ENCODE peak calls at places on chromosomes 2 and 18, in six cellular contexts. One of them, this sample, is unnamed.

GRCh38 chr2:64727843-64728463 is 74.2 kb upstream of the SERTAD2 start:
- DNase-seq in substantia nigra: peak
- DNase-seq in right atrium auricular region: no peak
- DNase-seq in mesendoderm: peak
- DNase-seq in brain microvascular endothelial cell: no peak
- DNase-seq in testis: no peak
- DNase-seq in this sample: no peak

GRCh38 chr2:180559038-180559437 is 421.4 kb upstream of the UBE2E3 start:
- DNase-seq in substantia nigra: no peak
- DNase-seq in testis: no peak
- DNase-seq in brain microvascular endothelial cell: no peak
- DNase-seq in mesendoderm: no peak
- DNase-seq in right atrium auricular region: no peak
- DNase-seq in this sample: no peak

GRCh38 chr2:32064021-32064678 is 794 bp downstream of the SPAST start:
- DNase-seq in mesendoderm: peak
- DNase-seq in brain microvascular endothelial cell: peak
- DNase-seq in substantia nigra: peak
- DNase-seq in right atrium auricular region: no peak
- DNase-seq in testis: peak
- DNase-seq in this sample: no peak

GRCh38 chr2:69946351-69947077 is 14.9 kb downstream of the ASPRV1 start:
- DNase-seq in mesendoderm: no peak
- DNase-seq in testis: no peak
- DNase-seq in substantia nigra: no peak
- DNase-seq in right atrium auricular region: peak
- DNase-seq in brain microvascular endothelial cell: peak
- DNase-seq in this sample: peak

GRCh38 chr18:36419913-36420531 is 122.5 kb downstream of the FHOD3 start:
- DNase-seq in brain microvascular endothelial cell: no peak
- DNase-seq in mesendoderm: peak
- DNase-seq in substantia nigra: no peak
- DNase-seq in right atrium auricular region: no peak
- DNase-seq in testis: no peak
- DNase-seq in this sample: no peak

GRCh38 chr2:150472122-150472899 is 15.2 kb downstream of the RND3 start:
- DNase-seq in mesendoderm: peak
- DNase-seq in brain microvascular endothelial cell: peak
- DNase-seq in substantia nigra: no peak
- DNase-seq in testis: no peak
- DNase-seq in right atrium auricular region: peak
- DNase-seq in this sample: no peak

GRCh38 chr2:72033636-72034035 is 114.0 kb downstream of the CYP26B1 start:
- DNase-seq in mesendoderm: no peak
- DNase-seq in right atrium auricular region: peak
- DNase-seq in testis: no peak
- DNase-seq in brain microvascular endothelial cell: no peak
- DNase-seq in substantia nigra: no peak
- DNase-seq in this sample: no peak

GRCh38 chr2:43100883-43101662 is 125.3 kb downstream of the ZFP36L2 start:
- DNase-seq in substantia nigra: peak
- DNase-seq in brain microvascular endothelial cell: no peak
- DNase-seq in mesendoderm: no peak
- DNase-seq in testis: peak
- DNase-seq in right atrium auricular region: no peak
- DNase-seq in this sample: no peak

GRCh38 chr2:222655406-222655747 is 515 bp downstream of the FARSB start:
- DNase-seq in mesendoderm: peak
- DNase-seq in brain microvascular endothelial cell: peak
- DNase-seq in substantia nigra: no peak
- DNase-seq in right atrium auricular region: no peak
- DNase-seq in testis: no peak
- DNase-seq in this sample: no peak

GRCh38 chr2:7031424-7032245 is 114.4 kb downstream of the RNF144A start:
- DNase-seq in mesendoderm: no peak
- DNase-seq in brain microvascular endothelial cell: peak
- DNase-seq in testis: no peak
- DNase-seq in substantia nigra: no peak
- DNase-seq in right atrium auricular region: no peak
- DNase-seq in this sample: peak

DNA sequence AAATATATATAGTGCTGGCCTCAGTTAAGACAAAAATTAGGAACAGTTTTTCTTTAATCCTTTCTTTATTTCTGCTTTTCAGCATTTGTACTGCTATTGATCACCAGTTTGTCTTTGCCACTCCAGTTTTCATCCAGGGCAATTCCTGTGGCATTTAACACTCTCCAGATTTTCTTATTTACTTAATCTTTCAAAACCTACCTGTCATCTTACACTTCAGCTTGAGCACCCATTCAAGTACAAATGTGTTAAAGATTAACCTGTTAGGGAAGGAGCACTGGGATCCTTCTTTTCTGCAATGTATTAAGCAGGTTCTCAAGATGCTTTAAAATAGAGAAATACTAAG is 101.8 kb upstream of the SCN1A start:
- DNase-seq in substantia nigra: no peak
- DNase-seq in brain microvascular endothelial cell: no peak
- DNase-seq in mesendoderm: no peak
- DNase-seq in testis: no peak
- DNase-seq in right atrium auricular region: no peak
- DNase-seq in this sample: no peak
- H3K27ac ChIP-seq in substantia nigra: no peak
- H3K27ac ChIP-seq in brain microvascular endothelial cell: no peak
- H3K27ac ChIP-seq in mesendoderm: no peak
- H3K27ac ChIP-seq in testis: no peak
- H3K27ac ChIP-seq in right atrium auricular region: no peak
- H3K27ac ChIP-seq in this sample: no peak

DNA sequence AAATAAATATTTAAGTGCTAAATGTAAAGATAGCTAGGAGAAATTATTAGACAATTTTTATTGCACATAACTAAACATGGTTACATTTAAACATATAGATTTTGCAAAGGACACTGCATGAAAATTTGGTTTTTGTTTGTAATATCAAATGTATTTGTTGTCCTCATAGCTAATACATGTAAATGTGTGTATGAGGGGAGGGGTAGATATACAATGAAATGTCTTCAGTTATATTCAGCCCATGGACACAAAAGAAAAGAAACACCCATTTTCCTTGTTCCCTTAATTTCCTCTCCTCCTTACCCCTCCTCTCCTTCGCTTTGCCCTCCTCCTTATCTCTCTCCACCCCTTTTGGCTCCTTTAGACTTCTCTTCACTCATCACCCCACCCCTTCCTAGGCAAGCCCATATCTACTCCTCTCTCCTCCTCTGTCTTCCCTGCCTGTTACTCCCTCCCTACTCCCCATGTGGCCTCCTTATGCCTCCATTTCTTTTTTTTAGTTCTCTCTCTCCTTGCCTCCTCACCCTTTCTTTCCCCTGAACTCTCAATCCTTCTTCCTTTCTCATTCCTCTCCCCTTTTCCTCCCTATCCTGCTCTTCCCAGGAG is 1.4 kb downstream of the COL3A1 start:
- DNase-seq in substantia nigra: no peak
- DNase-seq in brain microvascular endothelial cell: peak
- DNase-seq in right atrium auricular region: no peak
- DNase-seq in mesendoderm: peak
- DNase-seq in testis: peak
- DNase-seq in this sample: no peak
- H3K27ac ChIP-seq in substantia nigra: no peak
- H3K27ac ChIP-seq in brain microvascular endothelial cell: peak
- H3K27ac ChIP-seq in right atrium auricular region: peak
- H3K27ac ChIP-seq in mesendoderm: no peak
- H3K27ac ChIP-seq in testis: peak
- H3K27ac ChIP-seq in this sample: no peak

GRCh38 chr2:205024822-205025518 is 479.7 kb downstream of the PARD3B start:
- DNase-seq in right atrium auricular region: peak
- DNase-seq in mesendoderm: peak
- DNase-seq in testis: no peak
- DNase-seq in substantia nigra: peak
- DNase-seq in brain microvascular endothelial cell: peak
- DNase-seq in this sample: no peak
- H3K27ac ChIP-seq in right atrium auricular region: peak
- H3K27ac ChIP-seq in mesendoderm: no peak
- H3K27ac ChIP-seq in testis: no peak
- H3K27ac ChIP-seq in substantia nigra: peak
- H3K27ac ChIP-seq in brain microvascular endothelial cell: peak
- H3K27ac ChIP-seq in this sample: no peak

GRCh38 chr2:3605013-3605961 is 10.4 kb downstream of the COLEC11 start:
- DNase-seq in right atrium auricular region: peak
- DNase-seq in substantia nigra: peak
- DNase-seq in mesendoderm: no peak
- DNase-seq in brain microvascular endothelial cell: no peak
- DNase-seq in testis: peak
- DNase-seq in this sample: peak
- H3K27ac ChIP-seq in right atrium auricular region: no peak
- H3K27ac ChIP-seq in substantia nigra: no peak
- H3K27ac ChIP-seq in mesendoderm: no peak
- H3K27ac ChIP-seq in brain microvascular endothelial cell: no peak
- H3K27ac ChIP-seq in testis: no peak
- H3K27ac ChIP-seq in this sample: no peak

GRCh38 chr2:85911836-85912692 is 23.3 kb upstream of the ST3GAL5 start:
- DNase-seq in mesendoderm: no peak
- DNase-seq in right atrium auricular region: peak
- DNase-seq in brain microvascular endothelial cell: peak
- DNase-seq in substantia nigra: peak
- DNase-seq in testis: no peak
- DNase-seq in this sample: no peak

GRCh38 chr2:85915606-85916303 is 27.0 kb upstream of the ST3GAL5 start:
- DNase-seq in brain microvascular endothelial cell: no peak
- DNase-seq in substantia nigra: no peak
- DNase-seq in right atrium auricular region: no peak
- DNase-seq in mesendoderm: no peak
- DNase-seq in testis: no peak
- DNase-seq in this sample: no peak

GRCh38 chr2:85914916-85915315 is 26.1 kb upstream of the ST3GAL5 start:
- DNase-seq in right atrium auricular region: no peak
- DNase-seq in brain microvascular endothelial cell: no peak
- DNase-seq in mesendoderm: no peak
- DNase-seq in substantia nigra: no peak
- DNase-seq in testis: no peak
- DNase-seq in this sample: no peak

GRCh38 chr2:85913854-85914524 is 25.2 kb upstream of the ST3GAL5 start:
- DNase-seq in substantia nigra: no peak
- DNase-seq in mesendoderm: no peak
- DNase-seq in right atrium auricular region: peak
- DNase-seq in testis: no peak
- DNase-seq in brain microvascular endothelial cell: peak
- DNase-seq in this sample: no peak

DNA sequence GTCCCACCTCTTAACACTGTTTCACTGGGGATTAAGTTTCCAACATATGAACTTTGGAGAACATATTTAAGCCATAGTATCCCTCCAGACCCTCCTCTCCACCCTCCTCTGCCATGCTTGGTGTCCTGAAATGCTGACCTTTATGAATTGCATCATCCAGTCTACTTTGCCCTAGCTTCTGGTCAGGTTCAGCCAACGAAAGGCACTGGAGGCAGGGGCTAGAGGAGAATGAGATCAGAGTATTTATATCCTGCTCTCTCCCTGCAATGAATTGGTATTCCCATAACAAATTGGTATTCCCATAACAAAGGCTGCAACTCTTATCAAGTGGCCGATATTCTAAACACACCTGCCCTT is 25.7 kb upstream of the ST3GAL5 start:
- DNase-seq in testis: no peak
- DNase-seq in right atrium auricular region: no peak
- DNase-seq in brain microvascular endothelial cell: no peak
- DNase-seq in mesendoderm: no peak
- DNase-seq in substantia nigra: no peak
- DNase-seq in this sample: no peak
- H3K27ac ChIP-seq in testis: no peak
- H3K27ac ChIP-seq in right atrium auricular region: peak
- H3K27ac ChIP-seq in brain microvascular endothelial cell: no peak
- H3K27ac ChIP-seq in mesendoderm: no peak
- H3K27ac ChIP-seq in substantia nigra: peak
- H3K27ac ChIP-seq in this sample: no peak

DNA sequence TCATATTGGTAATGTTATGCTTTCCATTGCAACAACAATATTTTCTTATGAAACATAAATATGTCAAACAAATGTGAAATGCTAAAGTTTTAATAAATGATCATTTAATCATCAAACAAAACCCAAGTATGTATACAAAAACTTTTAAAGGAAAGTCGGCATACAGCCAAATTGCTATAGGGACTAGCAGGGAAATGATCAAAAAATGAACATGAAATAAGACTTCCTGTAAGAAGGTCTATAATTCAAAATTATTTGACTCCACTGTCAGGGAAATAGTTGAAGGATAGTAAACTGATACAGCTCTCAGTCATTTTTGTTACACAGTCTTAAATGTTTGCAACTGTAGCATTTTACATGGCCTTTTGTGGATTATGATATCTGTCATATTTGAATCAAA is 13.7 kb downstream of the MEIS1 start:
- DNase-seq in mesendoderm: no peak
- DNase-seq in substantia nigra: no peak
- DNase-seq in right atrium auricular region: no peak
- DNase-seq in testis: no peak
- DNase-seq in brain microvascular endothelial cell: no peak
- DNase-seq in this sample: no peak
- H3K27ac ChIP-seq in mesendoderm: no peak
- H3K27ac ChIP-seq in substantia nigra: no peak
- H3K27ac ChIP-seq in right atrium auricular region: no peak
- H3K27ac ChIP-seq in testis: no peak
- H3K27ac ChIP-seq in brain microvascular endothelial cell: no peak
- H3K27ac ChIP-seq in this sample: no peak

DNA sequence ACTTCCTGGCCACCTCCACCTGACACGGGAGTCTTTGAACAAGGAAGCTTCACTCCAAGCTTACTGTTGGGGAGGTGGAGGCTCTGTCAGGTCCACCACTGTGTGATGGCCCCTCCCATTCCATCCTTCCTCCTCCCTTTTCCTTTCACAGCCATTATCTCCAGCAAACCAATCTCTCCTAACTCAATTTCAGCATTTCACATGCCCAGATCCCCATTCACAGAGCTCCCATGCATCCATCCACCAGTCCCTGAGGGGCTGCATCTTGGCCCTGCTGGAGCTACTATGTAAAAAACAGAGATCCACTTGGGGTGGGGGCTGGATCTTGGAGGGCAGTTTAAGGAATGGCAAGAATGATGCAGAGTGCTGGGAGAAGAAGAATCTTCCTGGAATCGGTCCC is 129.0 kb upstream of the COPS8 start:
- DNase-seq in testis: no peak
- DNase-seq in brain microvascular endothelial cell: no peak
- DNase-seq in right atrium auricular region: no peak
- DNase-seq in mesendoderm: peak
- DNase-seq in substantia nigra: no peak
- DNase-seq in this sample: no peak
- H3K27ac ChIP-seq in testis: no peak
- H3K27ac ChIP-seq in brain microvascular endothelial cell: no peak
- H3K27ac ChIP-seq in right atrium auricular region: no peak
- H3K27ac ChIP-seq in mesendoderm: peak
- H3K27ac ChIP-seq in substantia nigra: no peak
- H3K27ac ChIP-seq in this sample: no peak

This sample was measured in CD4-positive, alpha-beta T cell.